ENCODE peak calls at places on chromosome 4, in six cellular contexts. P, U, J, R, X and I are unnamed samples.

GRCh38 chr4:1278336-1278670 is 11.4 kb upstream of the MAEA start:
- DNase-seq in U (no peak), X (no peak), R (peak), P (no peak), J (no peak), I (peak)

GRCh38 chr4:57104706-57105560 is 5.3 kb downstream of the IGFBP7 start:
- DNase-seq in J (peak), X (no peak), R (no peak), P (peak), U (no peak), I (peak)

GRCh38 chr4:90226734-90227133 is 99.5 kb downstream of the CCSER1 start:
- DNase-seq in J (no peak), R (peak), P (peak), U (no peak), X (no peak), I (peak)

GRCh38 chr4:160362478-160362877 is 1259.6 kb downstream of the RAPGEF2 start:
- DNase-seq in R (no peak), U (no peak), P (no peak), J (no peak), X (no peak), I (no peak)

GRCh38 chr4:80197601-80198444 is 520 bp downstream of the PRDM8 start:
- DNase-seq in J (no peak), P (no peak), X (peak), U (no peak), R (peak), I (no peak)

GRCh38 chr4:151192556-151193235 is 84.3 kb upstream of the PRSS48 start:
- DNase-seq in P (peak), U (no peak), X (no peak), J (peak), R (no peak), I (no peak)

GRCh38 chr4:52577285-52577968 is 81.7 kb downstream of the USP46 start:
- DNase-seq in R (peak), X (no peak), U (no peak), J (peak), P (peak), I (peak)

GRCh38 chr4:2546286-2546823 is 9.9 kb downstream of the FAM193A start:
- DNase-seq in X (no peak), U (no peak), R (no peak), J (no peak), P (no peak), I (no peak)

GRCh38 chr4:71259305-71259704 is 79.5 kb upstream of the SLC4A4 start:
- DNase-seq in R (no peak), P (no peak), U (no peak), J (no peak), X (no peak), I (no peak)

GRCh38 chr4:109441858-109442480 is 8.4 kb downstream of the SEC24B start:
- DNase-seq in U (no peak), R (peak), X (no peak), P (no peak), J (no peak), I (no peak)

GRCh38 chr4:3291411-3291968 is 1.3 kb upstream of the RGS12 start:
- DNase-seq in R (no peak), P (no peak), U (no peak), X (no peak), J (no peak), I (no peak)

GRCh38 chr4:139219450-139220055 is 42.5 kb upstream of the ELF2 start:
- DNase-seq in J (no peak), P (no peak), R (no peak), U (no peak), X (no peak), I (no peak)

GRCh38 chr4:7101692-7102515 is 34.0 kb upstream of the GRPEL1 start:
- DNase-seq in U (peak), P (peak), J (peak), R (peak), X (peak), I (peak)

GRCh38 chr4:2426711-2427275 is 8.0 kb downstream of the CFAP99 start:
- DNase-seq in X (no peak), R (no peak), J (no peak), P (no peak), U (no peak), I (no peak)

GRCh38 chr4:1029957-1030520 is 18.6 kb downstream of the FGFRL1 start:
- DNase-seq in U (no peak), J (no peak), X (no peak), P (no peak), R (no peak), I (no peak)

GRCh38 chr4:111530446-111530845 is 614.8 kb upstream of the FAM241A start:
- DNase-seq in U (no peak), P (no peak), J (no peak), X (no peak), R (no peak), I (no peak)

GRCh38 chr4:61319156-61319555 is 119.0 kb downstream of the ADGRL3 start:
- DNase-seq in X (no peak), R (no peak), J (no peak), P (no peak), U (no peak), I (no peak)

GRCh38 chr4:149211961-149212360 is 603.7 kb downstream of the IQCM start:
- DNase-seq in P (no peak), U (no peak), R (no peak), X (no peak), J (no peak), I (no peak)

GRCh38 chr4:187236491-187236890 is 512.8 kb upstream of the FAT1 start:
- DNase-seq in J (no peak), R (peak), U (no peak), P (peak), X (no peak), I (peak)

GRCh38 chr4:113502476-113502875 is 259.1 kb downstream of the CAMK2D start:
- DNase-seq in U (no peak), J (no peak), X (no peak), R (peak), P (peak), I (peak)

GRCh38 chr4:73646117-73646516 is 25.9 kb upstream of the RASSF6 start:
- DNase-seq in R (no peak), P (no peak), U (no peak), X (no peak), J (no peak), I (no peak)

GRCh38 chr4:147761218-147761883 is 29.5 kb downstream of the ARHGAP10 start:
- DNase-seq in R (no peak), J (no peak), X (no peak), U (no peak), P (no peak), I (no peak)

GRCh38 chr4:10074767-10075105 is 41.9 kb downstream of the WDR1 start:
- DNase-seq in X (no peak), J (peak), U (no peak), R (peak), P (peak), I (peak)

GRCh38 chr4:98092833-98093439 is 50.3 kb downstream of the STPG2 start:
- DNase-seq in P (peak), X (no peak), J (peak), U (no peak), R (peak), I (peak)

GRCh38 chr4:152166567-152166966 is 369.3 kb downstream of the FBXW7 start:
- DNase-seq in X (no peak), J (peak), U (no peak), R (no peak), P (peak), I (no peak)

GRCh38 chr4:38069271-38069760 is 109.1 kb downstream of the PTTG2 start:
- DNase-seq in P (peak), J (peak), R (peak), U (no peak), X (no peak), I (peak)

GRCh38 chr4:19945979-19946380 is 305.7 kb upstream of the SLIT2 start:
- DNase-seq in J (peak), X (no peak), U (no peak), R (peak), P (peak), I (peak)

GRCh38 chr4:8340721-8341680 is 71.4 kb downstream of the HTRA3 start:
- DNase-seq in J (no peak), R (no peak), U (no peak), P (no peak), X (no peak), I (no peak)

GRCh38 chr4:140373328-140374129 is at the start of gene SCOC:
- DNase-seq in R (peak), J (peak), P (peak), X (peak), U (peak), I (peak)

GRCh38 chr4:6282247-6282646 is 12.6 kb downstream of the WFS1 start:
- DNase-seq in R (peak), X (no peak), J (no peak), U (no peak), P (peak), I (no peak)

GRCh38 chr4:138891610-138892009 is 124.0 kb upstream of the NOCT start:
- DNase-seq in R (no peak), J (no peak), U (no peak), P (no peak), X (peak), I (no peak)

GRCh38 chr4:185573651-185574199 is 38.4 kb upstream of the PDLIM3 start:
- DNase-seq in P (peak), X (peak), U (no peak), J (peak), R (peak), I (peak)

GRCh38 chr4:13881880-13882279 is 254.4 kb upstream of the BOD1L1 start:
- DNase-seq in J (peak), P (peak), X (no peak), R (peak), U (no peak), I (no peak)

GRCh38 chr4:157195374-157195773 is 25.2 kb upstream of the GRIA2 start:
- DNase-seq in X (no peak), J (no peak), P (no peak), U (no peak), R (no peak), I (no peak)

GRCh38 chr4:127868196-127868595 is 12.5 kb upstream of the PLK4 start:
- DNase-seq in X (no peak), U (no peak), P (peak), R (peak), J (no peak), I (no peak)

GRCh38 chr4:185470503-185471195 is 884 bp downstream of the CCDC110 start:
- DNase-seq in R (peak), X (peak), J (peak), P (peak), U (peak), I (peak)

GRCh38 chr4:55125087-55125721 is at the start of gene KDR:
- DNase-seq in R (peak), X (no peak), U (no peak), J (peak), P (peak), I (no peak)